ENCODE peak calls at places on chromosomes 6 and 20, in five cellular contexts. V is HepG2, I is A549, S is GM12878, C is K562. N is an unnamed sample.

GRCh38 chr6:36600564-36601146 is 6.5 kb downstream of the SRSF3 start:
- DNase-seq in V (no peak), I (no peak), S (no peak), C (no peak), N (no peak)

GRCh38 chr6:136788069-136788902 is 4.0 kb downstream of the MAP3K5 start:
- DNase-seq in V (no peak), I (no peak), S (no peak), C (no peak), N (no peak)

GRCh38 chr6:37433657-37434271 is 743 bp downstream of the CMTR1 start:
- DNase-seq in V (peak; percentile 16), I (no peak), S (peak; percentile 31), C (no peak), N (peak; percentile 10)

GRCh38 chr20:63096681-63097335 is 90.0 kb upstream of the BHLHE23 start:
- DNase-seq in V (no peak), I (no peak), S (no peak), C (no peak), N (no peak)

GRCh38 chr6:72724545-72724944 is 102.7 kb downstream of the KCNQ5 start:
- DNase-seq in V (no peak), I (no peak), S (peak; percentile 58), C (no peak), N (no peak)

GRCh38 chr20:24332956-24333355 is 136.5 kb upstream of the SYNDIG1 start:
- DNase-seq in V (no peak), I (no peak), S (no peak), C (no peak), N (no peak)

GRCh38 chr6:149060300-149060984 is 257.1 kb upstream of the TAB2 start:
- DNase-seq in V (peak; percentile 20), I (no peak), S (peak; percentile 90), C (no peak), N (no peak)

GRCh38 chr6:161137839-161138544 is 135.9 kb downstream of the AGPAT4 start:
- DNase-seq in V (no peak), I (no peak), S (no peak), C (no peak), N (no peak)

GRCh38 chr6:31715022-31715683 is at the start of gene LY6G6D:
- DNase-seq in V (no peak), I (no peak), S (no peak), C (no peak), N (peak; percentile 24)

GRCh38 chr6:42929928-42930360 is 664 bp downstream of the CNPY3 start:
- DNase-seq in V (no peak), I (peak; percentile 15), S (peak; percentile 97), C (no peak), N (no peak)

GRCh38 chr6:41289815-41290214 is 3.3 kb upstream of the TREM1 start:
- DNase-seq in V (no peak), I (no peak), S (no peak), C (no peak), N (no peak)

GRCh38 chr20:17358854-17359253 is 132.0 kb downstream of the PCSK2 start:
- DNase-seq in V (no peak), I (no peak), S (no peak), C (no peak), N (no peak)

GRCh38 chr6:38942442-38942841 is 106.1 kb upstream of the GLP1R start:
- DNase-seq in V (no peak), I (no peak), S (no peak), C (no peak), N (no peak)

GRCh38 chr6:90375681-90376439 is 79.2 kb upstream of the BACH2 start:
- DNase-seq in V (no peak), I (no peak), S (no peak), C (no peak), N (no peak)

GRCh38 chr6:39425346-39426056 is 103.0 kb upstream of the KCNK16 start:
- DNase-seq in V (no peak), I (no peak), S (no peak), C (no peak), N (no peak)

GRCh38 chr6:122020588-122021271 is 378.7 kb upstream of the HSF2 start:
- DNase-seq in V (no peak), I (no peak), S (peak; percentile 13), C (no peak), N (no peak)

GRCh38 chr20:20680991-20681508 is 31.4 kb downstream of the RALGAPA2 start:
- DNase-seq in V (no peak), I (no peak), S (no peak), C (no peak), N (no peak)

GRCh38 chr6:45592991-45593390 is 215.3 kb upstream of the SUPT3H start:
- DNase-seq in V (no peak), I (no peak), S (no peak), C (no peak), N (no peak)

GRCh38 chr6:35168461-35168861 is 27.3 kb upstream of the TCP11 start:
- DNase-seq in V (no peak), I (no peak), S (no peak), C (no peak), N (no peak)

GRCh38 chr6:165049362-165049761 is 260.0 kb downstream of the C6orf118 start:
- DNase-seq in V (peak; percentile 32), I (no peak), S (no peak), C (peak; percentile 66), N (peak; percentile 89)

GRCh38 chr6:139882234-139882633 is 507.8 kb upstream of the CITED2 start:
- DNase-seq in V (no peak), I (no peak), S (no peak), C (no peak), N (peak; percentile 40)

GRCh38 chr6:135129139-135129867 is 51.8 kb upstream of the MYB start:
- DNase-seq in V (no peak), I (no peak), S (no peak), C (no peak), N (no peak)

GRCh38 chr6:100472674-100473073 is 8.0 kb upstream of the SIM1 start:
- DNase-seq in V (no peak), I (no peak), S (peak; percentile 42), C (no peak), N (peak; percentile 23)

GRCh38 chr6:3510617-3511016 is 53.8 kb upstream of the SLC22A23 start:
- DNase-seq in V (no peak), I (no peak), S (no peak), C (no peak), N (no peak)

GRCh38 chr20:21719592-21720214 is 14.2 kb downstream of the PAX1 start:
- DNase-seq in V (peak; percentile 68), I (peak; percentile 65), S (peak; percentile 12), C (peak; percentile 43), N (peak; percentile 87)

GRCh38 chr6:37491161-37491829 is 8.4 kb downstream of the CCDC167 start:
- DNase-seq in V (no peak), I (no peak), S (no peak), C (no peak), N (no peak)

GRCh38 chr20:32764000-32764960 is 2.1 kb downstream of the DNMT3B start:
- DNase-seq in V (no peak), I (no peak), S (no peak), C (peak; percentile 64), N (peak; percentile 96)

GRCh38 chr6:40343887-40344565 is 243.1 kb downstream of the LRFN2 start:
- DNase-seq in V (no peak), I (no peak), S (no peak), C (no peak), N (no peak)

GRCh38 chr20:57753332-57754164 is 43.7 kb upstream of the PMEPA1 start:
- DNase-seq in V (no peak), I (no peak), S (no peak), C (no peak), N (no peak)

GRCh38 chr6:67606905-67607828 is 1027.9 kb upstream of the ADGRB3 start:
- DNase-seq in V (no peak), I (no peak), S (no peak), C (no peak), N (no peak)
- TF ChIP-seq JUNB in V (no peak), I (no peak), S (no peak), C (no peak), N (no peak)

DNA sequence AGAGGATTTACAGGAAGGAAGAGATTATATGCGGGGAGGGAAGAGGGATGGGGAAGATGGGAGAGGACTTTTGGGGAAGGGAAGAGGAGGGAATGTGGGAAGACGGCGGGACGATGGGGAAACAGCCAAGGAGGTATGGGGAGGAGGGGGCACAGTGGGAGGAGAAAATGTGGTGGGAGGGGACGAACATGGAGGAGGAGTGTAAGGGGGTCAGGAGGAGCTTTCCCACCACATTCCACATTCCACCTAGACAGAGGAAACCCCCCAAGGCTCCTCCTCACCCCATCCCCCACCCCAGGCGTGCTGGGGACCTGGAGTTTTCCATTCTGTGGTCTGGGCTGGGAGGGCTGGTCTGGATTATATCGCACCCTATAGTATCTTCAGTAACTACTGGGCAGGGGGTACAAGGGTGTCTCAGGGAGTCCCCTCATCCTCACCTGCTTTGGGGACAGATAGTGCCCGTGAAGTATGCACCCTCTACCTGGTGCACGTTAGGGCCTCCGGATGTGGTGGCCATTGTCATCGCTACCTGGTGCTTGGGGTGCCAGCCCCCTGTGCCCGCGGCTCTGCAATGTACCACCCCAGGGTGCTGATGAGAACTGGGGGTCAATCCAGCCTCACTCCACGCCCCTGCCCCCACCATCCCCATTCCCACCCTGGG is 684 bp upstream of the PTGIS start:
- DNase-seq in V (no peak), I (no peak), S (no peak), C (no peak), N (peak; percentile 95)
- TF ChIP-seq JUNB in V (no peak), I (no peak), S (no peak), C (no peak), N (no peak)

GRCh38 chr20:59772373-59772705 is 161.1 kb downstream of the SYCP2 start:
- DNase-seq in V (no peak), I (no peak), S (no peak), C (no peak), N (no peak)
- TF ChIP-seq JUNB in V (no peak), I (no peak), S (no peak), C (no peak), N (no peak)

DNA sequence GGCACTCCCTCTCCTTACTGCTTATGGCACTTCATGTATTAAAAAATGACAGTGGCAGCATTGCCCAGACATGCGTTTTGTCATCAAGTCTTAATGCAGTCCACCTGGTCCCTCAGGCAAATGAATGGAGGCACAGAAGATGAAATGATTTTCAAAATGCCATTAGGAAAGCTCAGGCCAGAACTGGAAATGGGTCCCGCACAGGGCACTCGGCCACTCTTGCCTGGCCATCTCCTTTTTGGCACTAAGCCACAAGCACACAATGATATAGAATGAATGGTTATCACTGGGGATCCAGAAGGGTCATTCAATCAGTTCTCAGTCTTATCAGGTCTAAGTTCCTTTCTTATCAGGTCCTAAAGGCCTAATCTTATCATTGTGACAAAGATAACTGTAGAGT is 15.6 kb downstream of the MAS1 start:
- DNase-seq in V (no peak), I (no peak), S (no peak), C (no peak), N (no peak)
- TF ChIP-seq JUNB in V (no peak), I (no peak), S (no peak), C (no peak), N (no peak)

DNA sequence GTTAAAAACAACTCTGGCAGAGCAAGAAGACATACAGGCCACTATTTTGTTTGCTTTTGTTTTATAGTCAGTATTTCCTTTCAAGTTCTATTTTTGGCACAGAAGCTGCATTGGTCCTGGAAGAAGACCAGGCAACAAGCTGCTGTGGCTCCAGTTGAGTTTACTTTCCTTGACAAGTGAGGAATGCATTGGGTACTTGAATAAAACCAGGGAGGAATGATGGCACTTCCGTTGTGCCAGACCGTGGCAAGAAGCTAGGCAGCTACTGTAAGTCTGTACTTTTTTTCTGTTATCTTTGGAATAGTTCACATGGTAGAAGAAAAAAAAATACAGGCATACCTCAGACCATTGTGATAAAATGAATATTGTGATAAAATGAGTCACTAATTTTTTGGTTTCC is 66.3 kb downstream of the NCOA3 start:
- DNase-seq in V (peak; percentile 32), I (no peak), S (no peak), C (no peak), N (no peak)
- TF ChIP-seq JUNB in V (no peak), I (no peak), S (no peak), C (no peak), N (no peak)

GRCh38 chr6:93235775-93236174 is 183.6 kb downstream of the EPHA7 start:
- DNase-seq in V (no peak), I (no peak), S (no peak), C (no peak), N (no peak)
- TF ChIP-seq JUNB in V (no peak), I (no peak), S (no peak), C (no peak), N (no peak)